ENCODE peak calls at places on chromosomes 5 and 9, in six cellular contexts. One of them, this sample, is unnamed.

GRCh38 chr5:173101245-173101644 is 43.1 kb upstream of the BNIP1 start:
- DNase-seq in neural crest cell: no peak
- DNase-seq in body of pancreas: no peak
- DNase-seq in fibroblast of lung: no peak
- DNase-seq in WERI-Rb-1: no peak
- DNase-seq in foreskin fibroblast: no peak
- DNase-seq in this sample: no peak

GRCh38 chr9:136906251-136906650 is 19.9 kb downstream of the TRAF2 start:
- DNase-seq in neural crest cell: no peak
- DNase-seq in body of pancreas: no peak
- DNase-seq in fibroblast of lung: no peak
- DNase-seq in WERI-Rb-1: no peak
- DNase-seq in foreskin fibroblast: no peak
- DNase-seq in this sample: no peak

GRCh38 chr9:134827559-134827958 is 53.1 kb upstream of the FCN2 start:
- DNase-seq in neural crest cell: no peak
- DNase-seq in body of pancreas: no peak
- DNase-seq in fibroblast of lung: no peak
- DNase-seq in WERI-Rb-1: no peak
- DNase-seq in foreskin fibroblast: no peak
- DNase-seq in this sample: no peak

GRCh38 chr5:78801413-78801812 is 152.8 kb upstream of the LHFPL2 start:
- DNase-seq in neural crest cell: no peak
- DNase-seq in body of pancreas: no peak
- DNase-seq in fibroblast of lung: no peak
- DNase-seq in WERI-Rb-1: no peak
- DNase-seq in foreskin fibroblast: no peak
- DNase-seq in this sample: no peak

GRCh38 chr5:18653216-18653752 is 1019.0 kb downstream of the TAF11L14 start:
- DNase-seq in neural crest cell: no peak
- DNase-seq in body of pancreas: no peak
- DNase-seq in fibroblast of lung: no peak
- DNase-seq in WERI-Rb-1: no peak
- DNase-seq in foreskin fibroblast: no peak
- DNase-seq in this sample: no peak

GRCh38 chr5:111301264-111301663 is 77.1 kb downstream of the CAMK4 start:
- DNase-seq in neural crest cell: no peak
- DNase-seq in body of pancreas: no peak
- DNase-seq in fibroblast of lung: no peak
- DNase-seq in WERI-Rb-1: no peak
- DNase-seq in foreskin fibroblast: no peak
- DNase-seq in this sample: no peak

GRCh38 chr5:61327761-61328753 is 4.0 kb upstream of the ZSWIM6 start:
- DNase-seq in neural crest cell: no peak
- DNase-seq in body of pancreas: no peak
- DNase-seq in fibroblast of lung: peak; percentile 90
- DNase-seq in WERI-Rb-1: no peak
- DNase-seq in foreskin fibroblast: peak; percentile 90
- DNase-seq in this sample: no peak

GRCh38 chr9:131255731-131256197 is 20.5 kb downstream of the FAM78A start:
- DNase-seq in neural crest cell: no peak
- DNase-seq in body of pancreas: no peak
- DNase-seq in fibroblast of lung: no peak
- DNase-seq in WERI-Rb-1: no peak
- DNase-seq in foreskin fibroblast: no peak
- DNase-seq in this sample: no peak

GRCh38 chr5:3277590-3278196 is 317.9 kb upstream of the IRX1 start:
- DNase-seq in neural crest cell: no peak
- DNase-seq in body of pancreas: no peak
- DNase-seq in fibroblast of lung: no peak
- DNase-seq in WERI-Rb-1: no peak
- DNase-seq in foreskin fibroblast: no peak
- DNase-seq in this sample: no peak

GRCh38 chr9:19995619-19996018 is 206.8 kb upstream of the SLC24A2 start:
- DNase-seq in neural crest cell: no peak
- DNase-seq in body of pancreas: no peak
- DNase-seq in fibroblast of lung: no peak
- DNase-seq in WERI-Rb-1: no peak
- DNase-seq in foreskin fibroblast: no peak
- DNase-seq in this sample: no peak

GRCh38 chr5:174410716-174411512 is 313.5 kb upstream of the MSX2 start:
- DNase-seq in neural crest cell: no peak
- DNase-seq in body of pancreas: no peak
- DNase-seq in fibroblast of lung: peak; percentile 91
- DNase-seq in WERI-Rb-1: no peak
- DNase-seq in foreskin fibroblast: no peak
- DNase-seq in this sample: peak; percentile 20

GRCh38 chr5:9054322-9054721 is 491.6 kb downstream of the SEMA5A start:
- DNase-seq in neural crest cell: no peak
- DNase-seq in body of pancreas: no peak
- DNase-seq in fibroblast of lung: no peak
- DNase-seq in WERI-Rb-1: no peak
- DNase-seq in foreskin fibroblast: no peak
- DNase-seq in this sample: no peak

GRCh38 chr5:122367445-122367844 is 55.4 kb downstream of the SNCAIP start:
- DNase-seq in neural crest cell: no peak
- DNase-seq in body of pancreas: no peak
- DNase-seq in fibroblast of lung: no peak
- DNase-seq in WERI-Rb-1: no peak
- DNase-seq in foreskin fibroblast: no peak
- DNase-seq in this sample: no peak

GRCh38 chr5:20575515-20575914 is 587.5 kb upstream of the CDH18 start:
- DNase-seq in neural crest cell: no peak
- DNase-seq in body of pancreas: no peak
- DNase-seq in fibroblast of lung: no peak
- DNase-seq in WERI-Rb-1: no peak
- DNase-seq in foreskin fibroblast: no peak
- DNase-seq in this sample: no peak

GRCh38 chr9:128877852-128878251 is 3.9 kb downstream of the KYAT1 start:
- DNase-seq in neural crest cell: no peak
- DNase-seq in body of pancreas: no peak
- DNase-seq in fibroblast of lung: no peak
- DNase-seq in WERI-Rb-1: no peak
- DNase-seq in foreskin fibroblast: no peak
- DNase-seq in this sample: no peak

GRCh38 chr9:93114169-93114983 is 18.4 kb downstream of the CARD19 start:
- DNase-seq in neural crest cell: no peak
- DNase-seq in body of pancreas: no peak
- DNase-seq in fibroblast of lung: no peak
- DNase-seq in WERI-Rb-1: no peak
- DNase-seq in foreskin fibroblast: no peak
- DNase-seq in this sample: no peak

GRCh38 chr5:78604693-78605092 is 43.9 kb downstream of the LHFPL2 start:
- DNase-seq in neural crest cell: no peak
- DNase-seq in body of pancreas: no peak
- DNase-seq in fibroblast of lung: no peak
- DNase-seq in WERI-Rb-1: no peak
- DNase-seq in foreskin fibroblast: no peak
- DNase-seq in this sample: no peak

GRCh38 chr5:5699062-5699461 is 276.6 kb downstream of the ICE1 start:
- DNase-seq in neural crest cell: no peak
- DNase-seq in body of pancreas: no peak
- DNase-seq in fibroblast of lung: no peak
- DNase-seq in WERI-Rb-1: peak; percentile 24
- DNase-seq in foreskin fibroblast: no peak
- DNase-seq in this sample: no peak

GRCh38 chr9:130870491-130871381 is 25.9 kb downstream of the QRFP start:
- DNase-seq in neural crest cell: no peak
- DNase-seq in body of pancreas: no peak
- DNase-seq in fibroblast of lung: peak; percentile 75
- DNase-seq in WERI-Rb-1: no peak
- DNase-seq in foreskin fibroblast: no peak
- DNase-seq in this sample: no peak

GRCh38 chr5:19314840-19315239 is 673.2 kb downstream of the CDH18 start:
- DNase-seq in neural crest cell: no peak
- DNase-seq in body of pancreas: no peak
- DNase-seq in fibroblast of lung: peak; percentile 57
- DNase-seq in WERI-Rb-1: no peak
- DNase-seq in foreskin fibroblast: no peak
- DNase-seq in this sample: no peak

GRCh38 chr5:78293856-78294249 is 645 bp downstream of the AP3B1 start:
- DNase-seq in neural crest cell: no peak
- DNase-seq in body of pancreas: no peak
- DNase-seq in fibroblast of lung: peak; percentile 6
- DNase-seq in WERI-Rb-1: no peak
- DNase-seq in foreskin fibroblast: peak; percentile 26
- DNase-seq in this sample: no peak

GRCh38 chr9:128098936-128099931 is 28.3 kb downstream of the PTGES2 start:
- DNase-seq in neural crest cell: no peak
- DNase-seq in body of pancreas: peak; percentile 33
- DNase-seq in fibroblast of lung: peak; percentile 66
- DNase-seq in WERI-Rb-1: no peak
- DNase-seq in foreskin fibroblast: peak; percentile 41
- DNase-seq in this sample: no peak

GRCh38 chr5:133456933-133457402 is 155.4 kb downstream of the FSTL4 start:
- DNase-seq in neural crest cell: no peak
- DNase-seq in body of pancreas: no peak
- DNase-seq in fibroblast of lung: no peak
- DNase-seq in WERI-Rb-1: no peak
- DNase-seq in foreskin fibroblast: peak; percentile 10
- DNase-seq in this sample: peak; percentile 32

GRCh38 chr5:113330533-113331200 is 104.1 kb downstream of the TSSK1B start:
- DNase-seq in neural crest cell: no peak
- DNase-seq in body of pancreas: no peak
- DNase-seq in fibroblast of lung: peak; percentile 39
- DNase-seq in WERI-Rb-1: no peak
- DNase-seq in foreskin fibroblast: peak; percentile 69
- DNase-seq in this sample: peak; percentile 25

GRCh38 chr5:77828445-77828844 is 52.3 kb upstream of the TBCA start:
- DNase-seq in neural crest cell: no peak
- DNase-seq in body of pancreas: no peak
- DNase-seq in fibroblast of lung: no peak
- DNase-seq in WERI-Rb-1: no peak
- DNase-seq in foreskin fibroblast: peak; percentile 10
- DNase-seq in this sample: no peak

GRCh38 chr5:65722575-65723424 is 795 bp downstream of the NLN start:
- DNase-seq in neural crest cell: peak; percentile 29
- DNase-seq in body of pancreas: no peak
- DNase-seq in fibroblast of lung: peak; percentile 79
- DNase-seq in WERI-Rb-1: peak; percentile 12
- DNase-seq in foreskin fibroblast: peak; percentile 85
- DNase-seq in this sample: no peak

GRCh38 chr9:105264380-105264779 is 19.9 kb downstream of the SLC44A1 start:
- DNase-seq in neural crest cell: no peak
- DNase-seq in body of pancreas: no peak
- DNase-seq in fibroblast of lung: peak; percentile 39
- DNase-seq in WERI-Rb-1: no peak
- DNase-seq in foreskin fibroblast: peak; percentile 40
- DNase-seq in this sample: no peak

GRCh38 chr9:78985084-78985738 is 586.6 kb upstream of the TLE4 start:
- DNase-seq in neural crest cell: no peak
- DNase-seq in body of pancreas: no peak
- DNase-seq in fibroblast of lung: peak; percentile 66
- DNase-seq in WERI-Rb-1: no peak
- DNase-seq in foreskin fibroblast: peak; percentile 52
- DNase-seq in this sample: no peak

GRCh38 chr9:128159073-128159783 is 837 bp upstream of the BBLN start:
- DNase-seq in neural crest cell: no peak
- DNase-seq in body of pancreas: no peak
- DNase-seq in fibroblast of lung: no peak
- DNase-seq in WERI-Rb-1: no peak
- DNase-seq in foreskin fibroblast: no peak
- DNase-seq in this sample: no peak

GRCh38 chr5:127774221-127774620 is 71.0 kb downstream of the CCDC192 start:
- DNase-seq in neural crest cell: no peak
- DNase-seq in body of pancreas: no peak
- DNase-seq in fibroblast of lung: no peak
- DNase-seq in WERI-Rb-1: no peak
- DNase-seq in foreskin fibroblast: no peak
- DNase-seq in this sample: no peak
- TF ChIP-seq CTCF in neural crest cell: no peak
- TF ChIP-seq CTCF in body of pancreas: no peak
- TF ChIP-seq CTCF in fibroblast of lung: no peak
- TF ChIP-seq CTCF in WERI-Rb-1: no peak
- TF ChIP-seq CTCF in foreskin fibroblast: no peak
- TF ChIP-seq CTCF in this sample: no peak

GRCh38 chr5:138274189-138274853 is at the start of gene GFRA3:
- DNase-seq in neural crest cell: peak; percentile 17
- DNase-seq in body of pancreas: no peak
- DNase-seq in fibroblast of lung: peak; percentile 26
- DNase-seq in WERI-Rb-1: peak; percentile 10
- DNase-seq in foreskin fibroblast: peak; percentile 21
- DNase-seq in this sample: no peak
- TF ChIP-seq CTCF in neural crest cell: no peak
- TF ChIP-seq CTCF in body of pancreas: no peak
- TF ChIP-seq CTCF in fibroblast of lung: no peak
- TF ChIP-seq CTCF in WERI-Rb-1: no peak
- TF ChIP-seq CTCF in foreskin fibroblast: no peak
- TF ChIP-seq CTCF in this sample: no peak

GRCh38 chr9:5430912-5431311 is 6.8 kb downstream of the PLGRKT start:
- DNase-seq in neural crest cell: no peak
- DNase-seq in body of pancreas: no peak
- DNase-seq in fibroblast of lung: no peak
- DNase-seq in WERI-Rb-1: no peak
- DNase-seq in foreskin fibroblast: no peak
- DNase-seq in this sample: no peak
- TF ChIP-seq CTCF in neural crest cell: peak; percentile 28
- TF ChIP-seq CTCF in body of pancreas: no peak
- TF ChIP-seq CTCF in fibroblast of lung: no peak
- TF ChIP-seq CTCF in WERI-Rb-1: no peak
- TF ChIP-seq CTCF in foreskin fibroblast: peak; percentile 9
- TF ChIP-seq CTCF in this sample: no peak

GRCh38 chr5:15621094-15621493 is 121.1 kb downstream of the FBXL7 start:
- DNase-seq in neural crest cell: no peak
- DNase-seq in body of pancreas: no peak
- DNase-seq in fibroblast of lung: peak; percentile 52
- DNase-seq in WERI-Rb-1: no peak
- DNase-seq in foreskin fibroblast: peak; percentile 78
- DNase-seq in this sample: peak; percentile 27

GRCh38 chr5:15627647-15628046 is 127.7 kb downstream of the FBXL7 start:
- DNase-seq in neural crest cell: no peak
- DNase-seq in body of pancreas: no peak
- DNase-seq in fibroblast of lung: no peak
- DNase-seq in WERI-Rb-1: no peak
- DNase-seq in foreskin fibroblast: no peak
- DNase-seq in this sample: no peak

GRCh38 chr5:15620501-15620900 is 120.5 kb downstream of the FBXL7 start:
- DNase-seq in neural crest cell: no peak
- DNase-seq in body of pancreas: no peak
- DNase-seq in fibroblast of lung: peak; percentile 91
- DNase-seq in WERI-Rb-1: no peak
- DNase-seq in foreskin fibroblast: peak; percentile 79
- DNase-seq in this sample: peak; percentile 84

GRCh38 chr5:15627109-15627508 is 127.1 kb downstream of the FBXL7 start:
- DNase-seq in neural crest cell: no peak
- DNase-seq in body of pancreas: no peak
- DNase-seq in fibroblast of lung: no peak
- DNase-seq in WERI-Rb-1: no peak
- DNase-seq in foreskin fibroblast: no peak
- DNase-seq in this sample: no peak

DNA sequence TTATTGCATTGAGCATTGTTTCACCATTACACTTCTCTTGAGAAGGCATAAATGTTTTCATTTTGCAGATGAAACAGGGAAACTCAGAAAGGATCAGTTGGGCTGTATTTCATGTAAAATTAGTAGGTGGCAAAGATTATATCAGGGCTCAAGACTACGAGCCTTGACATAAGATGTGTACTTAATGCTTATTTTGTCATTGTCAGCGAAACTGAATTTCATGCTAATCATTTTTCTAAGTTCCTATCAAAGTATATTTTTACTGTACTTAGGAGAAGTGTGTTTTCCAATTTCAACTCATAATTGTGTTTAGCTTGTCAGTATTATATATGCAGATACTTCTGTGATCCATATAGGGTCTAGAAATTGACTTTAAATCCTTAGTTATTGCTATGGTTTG is 123.8 kb downstream of the FBXL7 start:
- DNase-seq in neural crest cell: no peak
- DNase-seq in body of pancreas: no peak
- DNase-seq in fibroblast of lung: no peak
- DNase-seq in WERI-Rb-1: no peak
- DNase-seq in foreskin fibroblast: no peak
- DNase-seq in this sample: no peak
- TF ChIP-seq CTCF in neural crest cell: no peak
- TF ChIP-seq CTCF in body of pancreas: no peak
- TF ChIP-seq CTCF in fibroblast of lung: no peak
- TF ChIP-seq CTCF in WERI-Rb-1: no peak
- TF ChIP-seq CTCF in foreskin fibroblast: no peak
- TF ChIP-seq CTCF in this sample: no peak

This sample was measured in AG09309.